ENCODE peak calls at places on chromosome 18, in six cellular contexts. L is colonic mucosa, T is upper lobe of right lung, A is endodermal cell, G is NCI-H187, X is T-cell. U is an unnamed sample.

GRCh38 chr18:23194150-23194968 is 59.1 kb downstream of the CABLES1 start:
- DNase-seq in G (no peak), L (no peak), T (no peak), X (no peak), A (no peak), U (no peak)

GRCh38 chr18:63779386-63779785 is 4.2 kb downstream of the SERPINB7 start:
- DNase-seq in G (no peak), A (no peak), X (no peak), T (no peak), L (no peak), U (no peak)

GRCh38 chr18:14999085-14999975 is 251.4 kb downstream of the ANKRD30B start:
- DNase-seq in L (no peak), T (peak; percentile 59), G (no peak), A (no peak), X (no peak), U (no peak)

GRCh38 chr18:76993573-76993972 is 139.0 kb downstream of the MBP start:
- DNase-seq in L (no peak), T (no peak), X (no peak), G (no peak), A (peak; percentile 27), U (no peak)

GRCh38 chr18:6406075-6406909 is 8.4 kb downstream of the L3MBTL4 start:
- DNase-seq in T (no peak), A (no peak), L (no peak), G (no peak), X (no peak), U (no peak)

GRCh38 chr18:46481048-46481846 is 175.8 kb downstream of the LOXHD1 start:
- DNase-seq in X (peak; percentile 35), L (peak; percentile 45), T (no peak), A (peak; percentile 93), G (peak; percentile 10), U (peak; percentile 59)

GRCh38 chr18:12313530-12314245 is 5.6 kb downstream of the TUBB6 start:
- DNase-seq in G (no peak), A (no peak), T (no peak), X (no peak), L (no peak), U (no peak)

GRCh38 chr18:23743733-23744333 is 54.6 kb downstream of the LAMA3 start:
- DNase-seq in G (peak; percentile 31), L (no peak), A (no peak), T (no peak), X (no peak), U (no peak)

GRCh38 chr18:6521804-6522418 is 107.2 kb upstream of the L3MBTL4 start:
- DNase-seq in T (no peak), G (peak; percentile 11), L (peak; percentile 56), X (no peak), A (peak; percentile 90), U (peak; percentile 22)

GRCh38 chr18:77098554-77099174 is 33.9 kb downstream of the MBP start:
- DNase-seq in L (no peak), T (no peak), G (no peak), X (no peak), A (peak; percentile 63), U (no peak)

GRCh38 chr18:75293591-75293990 is 83.0 kb downstream of the TSHZ1 start:
- DNase-seq in G (peak; percentile 22), T (no peak), A (no peak), L (no peak), X (no peak), U (no peak)

GRCh38 chr18:13606589-13607254 is 119.6 kb downstream of the FAM210A start:
- DNase-seq in L (no peak), T (no peak), X (no peak), A (no peak), G (no peak), U (no peak)

GRCh38 chr18:4631239-4631638 is 176.1 kb upstream of the DLGAP1 start:
- DNase-seq in X (no peak), A (peak; percentile 63), L (no peak), T (no peak), G (no peak), U (no peak)

GRCh38 chr18:75208055-75208835 is 694 bp downstream of the PTGR3 start:
- DNase-seq in A (peak; percentile 82), G (no peak), T (peak; percentile 84), X (no peak), L (peak; percentile 75), U (peak; percentile 40)

GRCh38 chr18:5995626-5996025 is 100.3 kb upstream of the TMEM200C start:
- DNase-seq in X (no peak), A (peak; percentile 47), T (no peak), G (no peak), L (no peak), U (no peak)

GRCh38 chr18:23912356-23912755 is 102.2 kb upstream of the TTC39C start:
- DNase-seq in T (no peak), L (no peak), X (no peak), G (no peak), A (no peak), U (no peak)

GRCh38 chr18:30094556-30094955 is 948.0 kb downstream of the DSC3 start:
- DNase-seq in X (no peak), T (no peak), L (no peak), G (no peak), A (no peak), U (no peak)

GRCh38 chr18:7535436-7536190 is 31.5 kb upstream of the PTPRM start:
- DNase-seq in X (no peak), L (no peak), T (no peak), G (no peak), A (no peak), U (no peak)

GRCh38 chr18:25646971-25647370 is 295.0 kb upstream of the ZNF521 start:
- DNase-seq in A (no peak), L (no peak), G (no peak), X (no peak), T (no peak), U (peak; percentile 20)

GRCh38 chr18:69874058-69874457 is 73.6 kb downstream of the CD226 start:
- DNase-seq in L (no peak), X (no peak), T (no peak), A (no peak), G (no peak), U (no peak)

GRCh38 chr18:13495980-13496379 is 230.4 kb downstream of the FAM210A start:
- DNase-seq in X (no peak), G (no peak), T (no peak), L (no peak), A (no peak), U (no peak)

GRCh38 chr18:23281626-23282436 is 146.5 kb downstream of the CABLES1 start:
- DNase-seq in G (peak; percentile 8), A (peak; percentile 78), T (no peak), L (peak; percentile 39), X (no peak), U (no peak)

GRCh38 chr18:54871231-54871630 is 43.0 kb downstream of the RAB27B start:
- DNase-seq in T (no peak), X (no peak), L (no peak), G (no peak), A (no peak), U (no peak)

GRCh38 chr18:60675801-60676200 is 303.2 kb upstream of the MC4R start:
- DNase-seq in X (no peak), T (no peak), G (no peak), L (no peak), A (no peak), U (no peak)

GRCh38 chr18:9335255-9336045 is 877 bp downstream of the TWSG1 start:
- DNase-seq in L (no peak), T (no peak), X (peak; percentile 10), G (no peak), A (no peak), U (no peak)

GRCh38 chr18:36828157-36828629 is 609 bp downstream of the TPGS2 start:
- DNase-seq in L (peak; percentile 58), X (peak; percentile 9), T (no peak), A (peak; percentile 78), G (no peak), U (no peak)

GRCh38 chr18:50401888-50402287 is 27.0 kb downstream of the SKA1 start:
- DNase-seq in L (peak; percentile 68), T (peak; percentile 85), X (peak; percentile 1), A (peak; percentile 86), G (peak; percentile 8), U (no peak)

GRCh38 chr18:63185979-63186378 is 133.6 kb downstream of the BCL2 start:
- DNase-seq in L (no peak), G (no peak), X (no peak), A (no peak), T (no peak), U (no peak)

GRCh38 chr18:65175681-65176080 is 575.1 kb upstream of the CDH7 start:
- DNase-seq in X (no peak), G (no peak), L (no peak), A (no peak), T (no peak), U (no peak)

GRCh38 chr18:45073556-45073955 is 392.9 kb downstream of the SETBP1 start:
- DNase-seq in X (no peak), G (no peak), L (no peak), A (no peak), T (no peak), U (no peak)

GRCh38 chr18:25815659-25816058 is 274.8 kb downstream of the SS18 start:
- DNase-seq in X (no peak), A (no peak), T (no peak), G (no peak), L (no peak), U (no peak)

GRCh38 chr18:10856146-10856545 is 293.2 kb downstream of the PIEZO2 start:
- DNase-seq in G (no peak), L (no peak), A (no peak), X (no peak), T (no peak), U (no peak)

GRCh38 chr18:32091724-32092421 is at the start of gene RNF138:
- DNase-seq in A (peak; percentile 93), L (peak; percentile 92), X (peak; percentile 84), G (peak; percentile 75), T (peak; percentile 96), U (peak; percentile 92)

GRCh38 chr18:2655954-2656236 is 369 bp downstream of the SMCHD1 start:
- DNase-seq in A (no peak), T (no peak), L (no peak), G (no peak), X (no peak), U (no peak)

GRCh38 chr18:75408554-75409506 is 18.7 kb downstream of the SMIM21 start:
- DNase-seq in T (no peak), A (no peak), X (no peak), L (no peak), G (peak; percentile 70), U (no peak)

GRCh38 chr18:41992698-41993097 is 37.7 kb downstream of the PIK3C3 start:
- DNase-seq in A (no peak), L (no peak), G (no peak), T (no peak), X (no peak), U (no peak)

GRCh38 chr18:37676276-37676675 is 110.7 kb upstream of the CELF4 start:
- DNase-seq in A (no peak), T (no peak), G (no peak), L (no peak), X (no peak), U (no peak)

GRCh38 chr18:59909289-59910036 is 9.7 kb downstream of the PMAIP1 start:
- DNase-seq in T (no peak), L (no peak), A (no peak), X (no peak), G (no peak), U (no peak)

U was measured in immature natural killer cell.